ENCODE peak calls at places on chromosome 12, in nine cellular contexts. R, W, F, Z, C, U, G, V and N are unnamed samples.

GRCh38 chr12:132402831-132403416 is 73.5 kb upstream of the GALNT9 start:
- DNase-seq in R (no peak), W (no peak), F (no peak), Z (no peak), C (no peak), U (peak), G (no peak), V (no peak), N (no peak)

GRCh38 chr12:125064492-125064891 is 743 bp upstream of the AACS start:
- DNase-seq in R (peak), W (no peak), F (no peak), Z (no peak), C (no peak), U (no peak), G (no peak), V (no peak), N (no peak)

GRCh38 chr12:43551271-43551970 is 582 bp downstream of the ADAMTS20 start:
- DNase-seq in R (peak), W (no peak), F (no peak), Z (no peak), C (no peak), U (peak), G (no peak), V (no peak), N (no peak)

GRCh38 chr12:19397534-19397933 is 41.8 kb upstream of the AEBP2 start:
- DNase-seq in R (no peak), W (no peak), F (peak), Z (no peak), C (no peak), U (no peak), G (peak), V (no peak), N (no peak)

GRCh38 chr12:93552427-93552826 is 20.0 kb upstream of the SOCS2 start:
- DNase-seq in R (no peak), W (no peak), F (no peak), Z (no peak), C (no peak), U (no peak), G (no peak), V (no peak), N (no peak)

GRCh38 chr12:30843211-30843610 is 83.3 kb upstream of the TSPAN11 start:
- DNase-seq in R (peak), W (no peak), F (no peak), Z (no peak), C (no peak), U (no peak), G (no peak), V (no peak), N (no peak)

GRCh38 chr12:101823891-101824290 is 6.9 kb downstream of the GNPTAB start:
- DNase-seq in R (peak), W (no peak), F (peak), Z (peak), C (peak), U (no peak), G (peak), V (peak), N (peak)

GRCh38 chr12:101117842-101118241 is 92.2 kb downstream of the SLC5A8 start:
- DNase-seq in R (no peak), W (no peak), F (no peak), Z (no peak), C (no peak), U (no peak), G (peak), V (no peak), N (no peak)

GRCh38 chr12:123433615-123434014 is 2.9 kb downstream of the RILPL2 start:
- DNase-seq in R (no peak), W (no peak), F (no peak), Z (peak), C (no peak), U (no peak), G (no peak), V (no peak), N (no peak)

GRCh38 chr12:11765817-11766794 is 116.6 kb downstream of the ETV6 start:
- DNase-seq in R (peak), W (no peak), F (no peak), Z (peak), C (no peak), U (peak), G (no peak), V (no peak), N (peak)

GRCh38 chr12:121600702-121601336 is 20.0 kb upstream of the KDM2B start:
- DNase-seq in R (peak), W (no peak), F (no peak), Z (no peak), C (no peak), U (peak), G (no peak), V (no peak), N (no peak)

GRCh38 chr12:51827925-51828818 is 20.3 kb downstream of the FIGNL2 start:
- DNase-seq in R (no peak), W (no peak), F (peak), Z (peak), C (peak), U (no peak), G (peak), V (peak), N (peak)

DNA sequence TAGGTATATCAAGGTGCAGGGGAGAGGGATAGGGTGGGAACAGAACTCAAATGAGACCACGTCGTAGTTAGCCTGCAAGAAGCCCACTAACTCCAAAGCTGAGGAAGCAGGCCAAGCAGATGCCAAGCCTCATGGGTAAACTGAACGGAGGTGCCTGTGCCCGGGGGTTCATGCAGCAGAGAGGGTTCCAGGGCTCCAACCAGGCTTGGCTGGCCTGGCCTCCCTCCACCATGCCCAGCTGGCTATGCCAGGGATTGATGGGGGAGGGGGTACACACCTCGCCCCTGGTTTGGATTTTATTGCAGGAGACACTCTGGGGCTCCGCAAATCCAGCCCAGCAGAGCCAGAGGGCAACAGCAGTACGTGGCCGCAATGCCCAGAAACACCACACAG is 27.3 kb downstream of the PXN start:
- DNase-seq in R (no peak), W (no peak), F (no peak), Z (no peak), C (no peak), U (no peak), G (no peak), V (no peak), N (no peak)
- TF ChIP-seq CTCF in R (no peak), W (no peak), F (no peak), Z (no peak), C (no peak), U (no peak), G (no peak), V (no peak), N (no peak)

GRCh38 chr12:109113661-109114321 is 2.6 kb upstream of the ACACB start:
- DNase-seq in R (no peak), W (peak), F (no peak), Z (peak), C (no peak), U (no peak), G (no peak), V (no peak), N (peak)

GRCh38 chr12:109115404-109115757 is 1.0 kb upstream of the ACACB start:
- DNase-seq in R (no peak), W (peak), F (no peak), Z (no peak), C (no peak), U (no peak), G (no peak), V (no peak), N (no peak)

GRCh38 chr12:109114644-109115043 is 1.7 kb upstream of the ACACB start:
- DNase-seq in R (no peak), W (no peak), F (no peak), Z (no peak), C (no peak), U (no peak), G (no peak), V (no peak), N (no peak)

GRCh38 chr12:109111775-109112491 is 4.5 kb upstream of the ACACB start:
- DNase-seq in R (peak), W (peak), F (peak), Z (peak), C (peak), U (no peak), G (peak), V (peak), N (peak)

DNA sequence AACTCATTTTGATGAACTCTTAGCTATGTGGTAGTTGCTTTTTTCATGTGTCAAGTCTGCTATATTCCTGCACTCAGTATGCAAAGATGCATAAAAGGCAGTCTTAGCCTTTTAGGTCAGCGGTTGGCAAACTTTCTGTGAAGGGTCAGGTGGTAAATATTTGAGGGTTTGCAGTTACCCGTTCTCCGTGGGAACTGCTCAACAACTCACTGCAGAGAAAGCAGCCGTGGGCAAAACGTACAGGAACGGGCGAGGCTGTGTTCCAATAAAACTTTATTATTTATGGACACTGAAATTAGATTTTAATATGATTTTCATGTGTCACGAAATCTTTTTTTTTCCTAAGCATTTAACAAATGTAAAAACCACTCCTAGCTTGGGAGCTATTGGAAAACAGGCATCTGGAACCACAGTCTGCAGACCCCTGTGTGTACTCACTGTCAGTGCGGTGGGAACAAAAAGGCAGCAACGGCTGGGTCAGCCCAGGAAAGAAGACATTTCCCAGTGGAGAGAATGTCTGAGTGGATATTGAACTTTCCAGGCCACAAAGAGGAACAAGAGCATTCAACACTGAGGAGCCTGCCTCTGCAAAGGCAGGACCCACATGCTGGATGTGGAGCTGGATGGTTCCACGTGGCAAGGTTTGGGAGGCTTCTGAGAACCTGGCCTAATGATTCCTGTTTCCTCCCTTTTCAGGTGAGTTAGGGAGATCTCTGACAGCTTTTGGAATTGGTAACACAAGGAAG is 3.5 kb upstream of the ACACB start:
- DNase-seq in R (peak), W (peak), F (no peak), Z (peak), C (no peak), U (no peak), G (no peak), V (no peak), N (no peak)
- TF ChIP-seq CTCF in R (no peak), W (no peak), F (no peak), Z (no peak), C (no peak), U (no peak), G (no peak), V (no peak), N (no peak)

GRCh38 chr12:90854136-90854689 is 100.8 kb downstream of the CCER1 start:
- DNase-seq in R (peak), W (no peak), F (peak), Z (peak), C (peak), U (no peak), G (peak), V (no peak), N (peak)
- TF ChIP-seq CTCF in R (peak), W (peak), F (peak), Z (peak), C (peak), U (peak), G (peak), V (peak), N (peak)

DNA sequence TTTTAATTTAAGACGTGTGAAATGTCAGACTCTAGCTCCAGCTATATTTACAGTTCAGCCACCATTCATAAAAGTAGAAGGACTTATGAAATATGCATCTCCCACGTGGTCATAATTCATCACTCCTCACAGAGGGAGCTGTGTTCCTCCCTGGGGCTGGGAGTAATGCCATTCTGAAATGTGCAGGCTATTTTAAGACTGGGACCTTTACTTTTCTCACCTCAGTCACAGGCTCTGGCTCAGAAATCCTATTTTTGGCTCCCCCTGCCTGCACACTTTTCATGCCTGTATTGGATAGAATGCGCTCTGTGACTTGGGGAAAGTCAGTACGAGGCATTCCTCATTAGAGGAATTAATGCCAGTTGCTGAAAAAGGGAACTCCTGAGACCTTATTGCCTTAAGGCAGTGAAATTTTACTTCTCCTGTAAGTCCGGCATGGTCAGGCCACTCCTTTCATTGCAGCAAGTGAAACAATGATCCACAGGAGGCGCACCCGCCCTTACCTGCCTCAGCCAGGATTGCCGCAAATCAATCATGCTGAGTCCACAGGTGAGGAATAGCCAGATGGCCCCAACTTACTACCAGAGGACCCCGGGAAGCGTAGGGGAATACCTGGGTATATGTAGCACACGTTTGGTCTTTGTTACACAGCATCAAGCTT is 1133.2 kb upstream of the TMEM132C start:
- DNase-seq in R (peak), W (no peak), F (peak), Z (no peak), C (no peak), U (no peak), G (peak), V (no peak), N (peak)
- TF ChIP-seq CTCF in R (peak), W (no peak), F (peak), Z (no peak), C (no peak), U (no peak), G (no peak), V (no peak), N (peak)

GRCh38 chr12:91685917-91686316 is 459.7 kb downstream of the BTG1 start:
- DNase-seq in R (no peak), W (no peak), F (peak), Z (no peak), C (no peak), U (no peak), G (peak), V (no peak), N (peak)

GRCh38 chr12:91677556-91677955 is 468.1 kb downstream of the BTG1 start:
- DNase-seq in R (no peak), W (no peak), F (no peak), Z (no peak), C (no peak), U (no peak), G (no peak), V (no peak), N (no peak)

GRCh38 chr12:91681751-91682150 is 463.9 kb downstream of the BTG1 start:
- DNase-seq in R (no peak), W (no peak), F (no peak), Z (no peak), C (no peak), U (no peak), G (no peak), V (peak), N (no peak)

DNA sequence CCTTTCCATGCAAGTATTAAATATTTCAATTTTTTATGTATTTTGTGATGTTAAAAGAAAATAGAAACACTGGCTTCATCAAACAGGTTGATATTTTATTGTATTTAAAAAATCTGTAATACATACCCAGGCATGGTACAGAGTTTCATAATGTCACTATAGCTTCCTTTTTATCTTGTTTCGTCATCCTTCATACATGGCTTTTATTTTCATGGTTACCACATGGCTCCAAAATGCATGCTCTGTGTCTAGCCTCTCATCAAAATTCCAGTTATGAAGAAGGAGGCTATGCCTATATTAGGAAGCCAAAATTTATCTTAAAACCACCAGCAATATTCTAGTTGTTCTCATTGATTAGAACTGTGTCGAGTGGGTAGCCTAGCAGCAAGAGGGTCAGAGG is 464.8 kb downstream of the BTG1 start:
- DNase-seq in R (no peak), W (no peak), F (no peak), Z (no peak), C (no peak), U (no peak), G (no peak), V (no peak), N (no peak)
- TF ChIP-seq CTCF in R (no peak), W (no peak), F (no peak), Z (no peak), C (no peak), U (no peak), G (no peak), V (no peak), N (no peak)

GRCh38 chr12:131046813-131047788 is 93.4 kb downstream of the ADGRD1 start:
- DNase-seq in R (no peak), W (peak), F (no peak), Z (peak), C (no peak), U (peak), G (no peak), V (no peak), N (no peak)
- TF ChIP-seq CTCF in R (no peak), W (no peak), F (no peak), Z (peak), C (no peak), U (no peak), G (no peak), V (no peak), N (no peak)